ENCODE peak calls at places on chromosomes 3 and 15, in five cellular contexts. D is dorsolateral prefrontal cortex, A is PC-3, V is GM23338, C is heart left ventricle. R is an unnamed sample.

GRCh38 chr15:31365032-31365654 is 38.5 kb downstream of the KLF13 start:
- DNase-seq in D (no peak), A (no peak), V (no peak), C (no peak), R (no peak)

GRCh38 chr3:65573548-65574116 is 465.1 kb downstream of the MAGI1 start:
- DNase-seq in D (no peak), A (no peak), V (no peak), C (no peak), R (no peak)

GRCh38 chr15:87954783-87955182 is 301.8 kb downstream of the NTRK3 start:
- DNase-seq in D (no peak), A (no peak), V (no peak), C (no peak), R (no peak)

GRCh38 chr15:78438595-78439285 is 724 bp downstream of the IREB2 start:
- DNase-seq in D (no peak), A (no peak), V (peak; percentile 71), C (no peak), R (peak; percentile 60)

GRCh38 chr3:60399861-60400845 is 851.1 kb downstream of the FHIT start:
- DNase-seq in D (no peak), A (peak; percentile 10), V (no peak), C (no peak), R (no peak)

GRCh38 chr3:147934316-147935188 is 525.4 kb downstream of the ZIC1 start:
- DNase-seq in D (no peak), A (no peak), V (peak; percentile 85), C (no peak), R (no peak)

GRCh38 chr3:48501196-48501595 is 2.8 kb downstream of the SHISA5 start:
- DNase-seq in D (no peak), A (no peak), V (no peak), C (no peak), R (no peak)

GRCh38 chr3:186483611-186484340 is 60.4 kb downstream of the CRYGS start:
- DNase-seq in D (no peak), A (no peak), V (no peak), C (no peak), R (no peak)

GRCh38 chr15:51144021-51144532 is 49.4 kb upstream of the TNFAIP8L3 start:
- DNase-seq in D (no peak), A (peak; percentile 63), V (peak; percentile 21), C (no peak), R (no peak)

GRCh38 chr3:60079076-60079475 is 1029.3 kb upstream of the CFAP20DC start:
- DNase-seq in D (no peak), A (no peak), V (peak; percentile 60), C (no peak), R (no peak)

GRCh38 chr3:161851941-161852566 is 355.4 kb downstream of the OTOL1 start:
- DNase-seq in D (no peak), A (peak; percentile 87), V (peak; percentile 72), C (no peak), R (peak; percentile 69)

GRCh38 chr3:155516439-155516838 is 223.0 kb upstream of the STRIT1 start:
- DNase-seq in D (no peak), A (no peak), V (no peak), C (no peak), R (no peak)

GRCh38 chr15:85706779-85707518 is 87.8 kb downstream of the KLHL25 start:
- DNase-seq in D (no peak), A (no peak), V (no peak), C (peak; percentile 58), R (no peak)

GRCh38 chr3:110995461-110996226 is 76.0 kb upstream of the NECTIN3 start:
- DNase-seq in D (no peak), A (peak; percentile 64), V (no peak), C (no peak), R (no peak)

GRCh38 chr3:133747907-133748639 is 1.9 kb downstream of the TF start:
- DNase-seq in D (no peak), A (no peak), V (no peak), C (no peak), R (no peak)

GRCh38 chr15:46518381-46518780 is 883.6 kb downstream of the SQOR start:
- DNase-seq in D (no peak), A (no peak), V (no peak), C (no peak), R (no peak)

GRCh38 chr3:32706348-32707025 is 21.5 kb downstream of the CNOT10 start:
- DNase-seq in D (no peak), A (no peak), V (no peak), C (no peak), R (no peak)

GRCh38 chr15:68550498-68551295 is 28.1 kb upstream of the CORO2B start:
- DNase-seq in D (peak; percentile 88), A (peak; percentile 75), V (peak; percentile 94), C (peak; percentile 72), R (peak; percentile 83)

GRCh38 chr3:50444782-50445181 is 58.7 kb downstream of the CACNA2D2 start:
- DNase-seq in D (no peak), A (no peak), V (no peak), C (no peak), R (no peak)

GRCh38 chr3:129745253-129745652 is 138.8 kb upstream of the PLXND1 start:
- DNase-seq in D (no peak), A (no peak), V (peak; percentile 19), C (no peak), R (no peak)

GRCh38 chr3:192515661-192516040 is 211.7 kb downstream of the FGF12 start:
- DNase-seq in D (no peak), A (no peak), V (no peak), C (no peak), R (no peak)

GRCh38 chr15:98113357-98113756 is 152.9 kb downstream of the ARRDC4 start:
- DNase-seq in D (no peak), A (no peak), V (no peak), C (no peak), R (no peak)

GRCh38 chr15:66893294-66893693 is 172.1 kb upstream of the SMAD3 start:
- DNase-seq in D (no peak), A (no peak), V (no peak), C (no peak), R (no peak)

GRCh38 chr3:160125188-160125587 is 100.0 kb upstream of the C3orf80 start:
- DNase-seq in D (no peak), A (no peak), V (no peak), C (no peak), R (no peak)

GRCh38 chr3:183370391-183370790 is 58.0 kb downstream of the MCF2L2 start:
- DNase-seq in D (no peak), A (peak; percentile 10), V (no peak), C (no peak), R (no peak)
- H3K4me3 ChIP-seq in D (no peak overlapping the region), A (no peak overlapping the region), V (no peak overlapping the region), C (no peak overlapping the region), R (no peak overlapping the region)

GRCh38 chr3:168040624-168041208 is 55.0 kb downstream of the GOLIM4 start:
- DNase-seq in D (no peak), A (peak; percentile 63), V (peak; percentile 84), C (no peak), R (peak; percentile 27)
- TF ChIP-seq CTCF in D (peak; percentile 75), A (peak; percentile 88), V (peak; percentile 76), C (peak; percentile 65), R (peak; percentile 85)

DNA sequence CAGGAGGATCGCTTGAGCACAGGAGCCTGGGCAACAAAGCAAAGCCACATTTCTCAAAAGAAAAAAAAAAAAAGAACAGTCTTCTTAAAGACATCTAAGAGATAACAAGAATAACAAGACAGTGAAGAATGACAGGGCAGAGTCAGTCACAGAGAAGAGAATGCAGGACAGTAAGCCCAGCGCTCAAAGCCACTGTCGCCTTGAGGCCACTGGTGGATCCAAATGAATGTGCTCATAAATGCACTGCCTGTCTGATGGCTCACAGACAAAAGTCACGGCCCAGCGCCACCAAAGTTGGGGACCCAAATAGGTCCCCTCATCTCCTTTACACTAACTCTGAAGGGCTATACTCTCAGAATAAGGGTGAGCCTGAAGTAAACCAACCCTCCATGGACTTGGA is 52.3 kb downstream of the FAM174B start:
- DNase-seq in D (no peak), A (no peak), V (no peak), C (no peak), R (no peak)
- H3K27me3 ChIP-seq in D (no peaks in the 10 kb centered on the region), A (no peaks in the 10 kb centered on the region), V (no peaks in the 10 kb centered on the region), C (no peaks in the 10 kb centered on the region), R (no peaks in the 10 kb centered on the region)

GRCh38 chr15:24878153-24878552 is 76.6 kb upstream of the SNRPN start:
- DNase-seq in D (peak; percentile 43), A (peak; percentile 36), V (peak; percentile 29), C (peak; percentile 28), R (peak; percentile 49)
- H3K4me3 ChIP-seq in D (peak overlapping the region; percentile 46), A (peak overlapping the region; percentile 64), V (no peak overlapping the region), C (peak overlapping the region; percentile 55), R (peak overlapping the region; percentile 52)

R was measured in BE2C.